ENCODE peak calls at places on chromosomes 2 and 18, in ten cellular contexts. One of them, this sample, is unnamed.

GRCh38 chr2:111120253-111121027 is at the start of gene BCL2L11:
- DNase-seq in right lobe of liver: peak
- DNase-seq in endothelial cell: peak
- DNase-seq in lung: peak
- DNase-seq in thoracic aorta: peak
- DNase-seq in foreskin fibroblast: peak
- DNase-seq in AG09309: peak
- DNase-seq in upper lobe of right lung: peak
- DNase-seq in GM10248: peak
- DNase-seq in WTC11: peak
- DNase-seq in this sample: peak

GRCh38 chr2:20227894-20228505 is 3.1 kb upstream of the SDC1 start:
- DNase-seq in right lobe of liver: no peak
- DNase-seq in endothelial cell: no peak
- DNase-seq in lung: no peak
- DNase-seq in thoracic aorta: no peak
- DNase-seq in foreskin fibroblast: no peak
- DNase-seq in AG09309: no peak
- DNase-seq in upper lobe of right lung: peak
- DNase-seq in GM10248: no peak
- DNase-seq in WTC11: no peak
- DNase-seq in this sample: no peak

GRCh38 chr2:107091163-107091864 is 205.3 kb upstream of the ST6GAL2 start:
- DNase-seq in right lobe of liver: no peak
- DNase-seq in endothelial cell: no peak
- DNase-seq in lung: no peak
- DNase-seq in thoracic aorta: no peak
- DNase-seq in foreskin fibroblast: peak
- DNase-seq in AG09309: no peak
- DNase-seq in upper lobe of right lung: no peak
- DNase-seq in GM10248: no peak
- DNase-seq in WTC11: no peak
- DNase-seq in this sample: no peak

GRCh38 chr2:176583530-176584101 is 314.4 kb downstream of the MTX2 start:
- DNase-seq in right lobe of liver: no peak
- DNase-seq in endothelial cell: no peak
- DNase-seq in lung: no peak
- DNase-seq in thoracic aorta: no peak
- DNase-seq in foreskin fibroblast: peak
- DNase-seq in AG09309: no peak
- DNase-seq in upper lobe of right lung: no peak
- DNase-seq in GM10248: no peak
- DNase-seq in WTC11: no peak
- DNase-seq in this sample: no peak

GRCh38 chr18:23191952-23192662 is 56.8 kb downstream of the CABLES1 start:
- DNase-seq in right lobe of liver: peak
- DNase-seq in endothelial cell: peak
- DNase-seq in lung: no peak
- DNase-seq in thoracic aorta: no peak
- DNase-seq in foreskin fibroblast: peak
- DNase-seq in AG09309: no peak
- DNase-seq in upper lobe of right lung: no peak
- DNase-seq in GM10248: no peak
- DNase-seq in WTC11: no peak
- DNase-seq in this sample: no peak

GRCh38 chr2:172693037-172693436 is 42.6 kb upstream of the RAPGEF4 start:
- DNase-seq in right lobe of liver: no peak
- DNase-seq in endothelial cell: no peak
- DNase-seq in lung: no peak
- DNase-seq in thoracic aorta: no peak
- DNase-seq in foreskin fibroblast: peak
- DNase-seq in AG09309: peak
- DNase-seq in upper lobe of right lung: no peak
- DNase-seq in GM10248: no peak
- DNase-seq in WTC11: no peak
- DNase-seq in this sample: no peak

GRCh38 chr2:11362781-11363099 is 18.3 kb upstream of the ROCK2 start:
- DNase-seq in right lobe of liver: no peak
- DNase-seq in endothelial cell: no peak
- DNase-seq in lung: no peak
- DNase-seq in thoracic aorta: no peak
- DNase-seq in foreskin fibroblast: no peak
- DNase-seq in AG09309: no peak
- DNase-seq in upper lobe of right lung: no peak
- DNase-seq in GM10248: no peak
- DNase-seq in WTC11: no peak
- DNase-seq in this sample: no peak

GRCh38 chr2:119523383-119523958 is 812 bp downstream of the SCTR start:
- DNase-seq in right lobe of liver: no peak
- DNase-seq in endothelial cell: no peak
- DNase-seq in lung: no peak
- DNase-seq in thoracic aorta: no peak
- DNase-seq in foreskin fibroblast: no peak
- DNase-seq in AG09309: no peak
- DNase-seq in upper lobe of right lung: no peak
- DNase-seq in GM10248: no peak
- DNase-seq in WTC11: no peak
- DNase-seq in this sample: no peak

GRCh38 chr18:62339106-62339988 is 14.2 kb downstream of the TNFRSF11A start:
- DNase-seq in right lobe of liver: no peak
- DNase-seq in endothelial cell: no peak
- DNase-seq in lung: no peak
- DNase-seq in thoracic aorta: no peak
- DNase-seq in foreskin fibroblast: peak
- DNase-seq in AG09309: peak
- DNase-seq in upper lobe of right lung: no peak
- DNase-seq in GM10248: no peak
- DNase-seq in WTC11: peak
- DNase-seq in this sample: no peak

DNA sequence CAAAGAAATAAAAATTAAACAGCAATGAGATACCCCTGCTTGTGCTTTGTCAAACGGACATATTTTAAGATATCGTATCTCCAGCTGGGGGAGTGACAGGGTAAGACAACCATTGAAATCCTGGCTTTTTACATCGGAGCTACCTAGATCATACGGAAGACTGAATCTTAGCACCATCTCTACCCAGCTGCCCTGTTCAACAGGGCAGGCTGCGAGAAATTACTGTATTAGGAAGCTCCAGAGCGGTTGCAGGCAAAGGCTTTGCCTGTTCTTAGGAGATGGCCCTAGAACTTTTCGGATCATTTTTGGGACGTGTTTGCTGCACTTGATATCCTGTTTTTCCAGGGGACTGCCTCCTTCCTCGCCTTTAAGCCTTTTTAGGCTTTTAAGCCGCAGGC is 2.0 kb upstream of the PRKCE start:
- DNase-seq in right lobe of liver: no peak
- DNase-seq in endothelial cell: no peak
- DNase-seq in lung: no peak
- DNase-seq in thoracic aorta: no peak
- DNase-seq in foreskin fibroblast: peak
- DNase-seq in AG09309: no peak
- DNase-seq in upper lobe of right lung: no peak
- DNase-seq in GM10248: no peak
- DNase-seq in WTC11: no peak
- DNase-seq in this sample: no peak
- TF ChIP-seq CTCF in right lobe of liver: no peak
- TF ChIP-seq CTCF in endothelial cell: no peak
- TF ChIP-seq CTCF in lung: no peak
- TF ChIP-seq CTCF in thoracic aorta: no peak
- TF ChIP-seq CTCF in foreskin fibroblast: no peak
- TF ChIP-seq CTCF in AG09309: no peak
- TF ChIP-seq CTCF in upper lobe of right lung: no peak
- TF ChIP-seq CTCF in GM10248: no peak
- TF ChIP-seq CTCF in WTC11: no peak
- TF ChIP-seq CTCF in this sample: peak

GRCh38 chr2:182591774-182592173 is 124.3 kb upstream of the DNAJC10 start:
- DNase-seq in right lobe of liver: no peak
- DNase-seq in endothelial cell: no peak
- DNase-seq in lung: no peak
- DNase-seq in thoracic aorta: no peak
- DNase-seq in foreskin fibroblast: no peak
- DNase-seq in AG09309: no peak
- DNase-seq in upper lobe of right lung: no peak
- DNase-seq in GM10248: no peak
- DNase-seq in WTC11: no peak
- DNase-seq in this sample: no peak

GRCh38 chr2:182595650-182596049 is 120.4 kb upstream of the DNAJC10 start:
- DNase-seq in right lobe of liver: no peak
- DNase-seq in endothelial cell: no peak
- DNase-seq in lung: no peak
- DNase-seq in thoracic aorta: no peak
- DNase-seq in foreskin fibroblast: no peak
- DNase-seq in AG09309: no peak
- DNase-seq in upper lobe of right lung: no peak
- DNase-seq in GM10248: no peak
- DNase-seq in WTC11: no peak
- DNase-seq in this sample: no peak

GRCh38 chr2:182594286-182594685 is 121.8 kb upstream of the DNAJC10 start:
- DNase-seq in right lobe of liver: no peak
- DNase-seq in endothelial cell: no peak
- DNase-seq in lung: no peak
- DNase-seq in thoracic aorta: no peak
- DNase-seq in foreskin fibroblast: peak
- DNase-seq in AG09309: peak
- DNase-seq in upper lobe of right lung: no peak
- DNase-seq in GM10248: no peak
- DNase-seq in WTC11: no peak
- DNase-seq in this sample: no peak

GRCh38 chr2:182593394-182593707 is 122.7 kb upstream of the DNAJC10 start:
- DNase-seq in right lobe of liver: no peak
- DNase-seq in endothelial cell: no peak
- DNase-seq in lung: no peak
- DNase-seq in thoracic aorta: no peak
- DNase-seq in foreskin fibroblast: peak
- DNase-seq in AG09309: peak
- DNase-seq in upper lobe of right lung: no peak
- DNase-seq in GM10248: no peak
- DNase-seq in WTC11: no peak
- DNase-seq in this sample: no peak

GRCh38 chr2:182592691-182593393 is 123.2 kb upstream of the DNAJC10 start:
- DNase-seq in right lobe of liver: no peak
- DNase-seq in endothelial cell: no peak
- DNase-seq in lung: no peak
- DNase-seq in thoracic aorta: no peak
- DNase-seq in foreskin fibroblast: no peak
- DNase-seq in AG09309: no peak
- DNase-seq in upper lobe of right lung: no peak
- DNase-seq in GM10248: no peak
- DNase-seq in WTC11: no peak
- DNase-seq in this sample: no peak
- TF ChIP-seq CTCF in right lobe of liver: no peak
- TF ChIP-seq CTCF in endothelial cell: peak
- TF ChIP-seq CTCF in lung: no peak
- TF ChIP-seq CTCF in thoracic aorta: no peak
- TF ChIP-seq CTCF in foreskin fibroblast: no peak
- TF ChIP-seq CTCF in AG09309: peak
- TF ChIP-seq CTCF in upper lobe of right lung: no peak
- TF ChIP-seq CTCF in GM10248: no peak
- TF ChIP-seq CTCF in WTC11: no peak
- TF ChIP-seq CTCF in this sample: peak

GRCh38 chr2:31296641-31297287 is 62.8 kb downstream of the EHD3 start:
- DNase-seq in right lobe of liver: no peak
- DNase-seq in endothelial cell: no peak
- DNase-seq in lung: no peak
- DNase-seq in thoracic aorta: no peak
- DNase-seq in foreskin fibroblast: peak
- DNase-seq in AG09309: peak
- DNase-seq in upper lobe of right lung: no peak
- DNase-seq in GM10248: no peak
- DNase-seq in WTC11: no peak
- DNase-seq in this sample: no peak
- TF ChIP-seq CTCF in right lobe of liver: no peak
- TF ChIP-seq CTCF in endothelial cell: no peak
- TF ChIP-seq CTCF in lung: no peak
- TF ChIP-seq CTCF in thoracic aorta: no peak
- TF ChIP-seq CTCF in foreskin fibroblast: no peak
- TF ChIP-seq CTCF in AG09309: no peak
- TF ChIP-seq CTCF in upper lobe of right lung: no peak
- TF ChIP-seq CTCF in GM10248: no peak
- TF ChIP-seq CTCF in WTC11: no peak
- TF ChIP-seq CTCF in this sample: peak

GRCh38 chr2:9765611-9766531 is 77.4 kb upstream of the TAF1B start:
- DNase-seq in right lobe of liver: no peak
- DNase-seq in endothelial cell: no peak
- DNase-seq in lung: no peak
- DNase-seq in thoracic aorta: no peak
- DNase-seq in foreskin fibroblast: no peak
- DNase-seq in AG09309: no peak
- DNase-seq in upper lobe of right lung: peak
- DNase-seq in GM10248: no peak
- DNase-seq in WTC11: no peak
- DNase-seq in this sample: no peak
- TF ChIP-seq CTCF in right lobe of liver: no peak
- TF ChIP-seq CTCF in endothelial cell: no peak
- TF ChIP-seq CTCF in lung: no peak
- TF ChIP-seq CTCF in thoracic aorta: no peak
- TF ChIP-seq CTCF in foreskin fibroblast: no peak
- TF ChIP-seq CTCF in AG09309: no peak
- TF ChIP-seq CTCF in upper lobe of right lung: no peak
- TF ChIP-seq CTCF in GM10248: no peak
- TF ChIP-seq CTCF in WTC11: no peak
- TF ChIP-seq CTCF in this sample: no peak

GRCh38 chr2:232432598-232433184 is 23.3 kb upstream of the ALPI start:
- DNase-seq in right lobe of liver: no peak
- DNase-seq in endothelial cell: peak
- DNase-seq in lung: no peak
- DNase-seq in thoracic aorta: no peak
- DNase-seq in foreskin fibroblast: no peak
- DNase-seq in AG09309: no peak
- DNase-seq in upper lobe of right lung: peak
- DNase-seq in GM10248: no peak
- DNase-seq in WTC11: peak
- DNase-seq in this sample: no peak
- TF ChIP-seq CTCF in right lobe of liver: no peak
- TF ChIP-seq CTCF in endothelial cell: peak
- TF ChIP-seq CTCF in lung: no peak
- TF ChIP-seq CTCF in thoracic aorta: no peak
- TF ChIP-seq CTCF in foreskin fibroblast: peak
- TF ChIP-seq CTCF in AG09309: peak
- TF ChIP-seq CTCF in upper lobe of right lung: no peak
- TF ChIP-seq CTCF in GM10248: no peak
- TF ChIP-seq CTCF in WTC11: no peak
- TF ChIP-seq CTCF in this sample: peak

DNA sequence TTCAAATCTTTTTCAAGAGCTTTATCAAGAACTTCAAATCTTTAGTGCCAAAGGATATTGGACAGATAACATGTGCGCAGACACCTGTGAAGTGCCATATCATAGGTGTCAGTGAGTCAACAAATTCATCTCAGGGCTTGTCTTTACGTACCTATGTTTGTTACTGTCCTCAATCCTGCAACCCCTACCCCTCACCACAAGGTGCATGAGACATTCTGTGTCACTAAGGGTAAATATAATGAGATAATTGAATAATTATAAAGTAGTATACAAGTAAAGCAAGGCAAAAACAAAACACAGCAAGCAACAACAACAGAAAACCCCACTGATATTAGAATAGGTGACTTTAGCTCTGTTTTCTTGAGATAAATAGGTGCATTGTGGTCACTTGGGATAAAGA is 1495.8 kb upstream of the TMEFF2 start:
- DNase-seq in right lobe of liver: no peak
- DNase-seq in endothelial cell: no peak
- DNase-seq in lung: no peak
- DNase-seq in thoracic aorta: no peak
- DNase-seq in foreskin fibroblast: no peak
- DNase-seq in AG09309: no peak
- DNase-seq in upper lobe of right lung: no peak
- DNase-seq in GM10248: no peak
- DNase-seq in WTC11: no peak
- DNase-seq in this sample: no peak
- TF ChIP-seq CTCF in right lobe of liver: no peak
- TF ChIP-seq CTCF in endothelial cell: peak
- TF ChIP-seq CTCF in lung: no peak
- TF ChIP-seq CTCF in thoracic aorta: no peak
- TF ChIP-seq CTCF in foreskin fibroblast: no peak
- TF ChIP-seq CTCF in AG09309: no peak
- TF ChIP-seq CTCF in upper lobe of right lung: no peak
- TF ChIP-seq CTCF in GM10248: no peak
- TF ChIP-seq CTCF in WTC11: no peak
- TF ChIP-seq CTCF in this sample: no peak